ENCODE peak calls at places on chromosomes 13 and 19, in seven cellular contexts. U is cardiac muscle cell, K is neural crest cell, C is endothelial cell, X is GM13977, D is PC-3, E is breast epithelium. M is an unnamed sample.

GRCh38 chr19:15371786-15372380 is 7.7 kb downstream of the AKAP8 start:
- DNase-seq in U (no peak), D (no peak), K (no peak), E (no peak), C (no peak), X (peak), M (no peak)

GRCh38 chr13:99974296-99974938 is 2.9 kb upstream of the ZIC5 start:
- DNase-seq in K (peak), X (no peak), U (peak), C (no peak), D (no peak), E (no peak), M (no peak)

GRCh38 chr13:43309301-43309700 is 285.9 kb downstream of the DNAJC15 start:
- DNase-seq in U (no peak), K (no peak), C (no peak), D (no peak), X (no peak), E (no peak), M (no peak)

GRCh38 chr13:83622422-83622784 is 259.9 kb downstream of the SLITRK1 start:
- DNase-seq in D (no peak), U (no peak), X (no peak), E (no peak), C (no peak), K (no peak), M (no peak)

GRCh38 chr19:10292206-10292788 is 2.5 kb downstream of the ICAM5 start:
- DNase-seq in U (peak), K (peak), X (peak), C (peak), E (peak), D (peak), M (peak)

GRCh38 chr13:101520672-101521071 is 68.2 kb downstream of the ITGBL1 start:
- DNase-seq in E (no peak), D (peak), K (no peak), U (no peak), X (no peak), C (no peak), M (no peak)

GRCh38 chr19:28887920-28888618 is 324.9 kb downstream of the UQCRFS1 start:
- DNase-seq in X (no peak), C (peak), U (peak), D (no peak), K (no peak), E (no peak), M (peak)

GRCh38 chr13:113164492-113164891 is 6.0 kb downstream of the PROZ start:
- DNase-seq in E (no peak), X (no peak), U (no peak), C (no peak), K (no peak), D (no peak), M (no peak)

GRCh38 chr13:100394005-100394695 is 194.4 kb downstream of the GGACT start:
- DNase-seq in K (no peak), D (no peak), C (no peak), U (no peak), E (no peak), X (peak), M (no peak)

GRCh38 chr13:45055902-45056648 is 64.2 kb upstream of the GTF2F2 start:
- DNase-seq in X (no peak), C (no peak), U (no peak), K (no peak), E (no peak), D (peak), M (no peak)

GRCh38 chr13:113942591-113943103 is 31.2 kb downstream of the C13orf46 start:
- DNase-seq in X (no peak), U (no peak), D (no peak), K (no peak), E (no peak), C (no peak), M (no peak)

GRCh38 chr13:107329991-107330390 is 762.1 kb upstream of the ARGLU1 start:
- DNase-seq in E (no peak), U (peak), D (no peak), K (no peak), C (no peak), X (no peak), M (no peak)

GRCh38 chr13:26442541-26442940 is 114.9 kb upstream of the WASF3 start:
- DNase-seq in X (no peak), D (no peak), U (no peak), E (no peak), C (no peak), K (no peak), M (no peak)

GRCh38 chr13:111211789-111212516 is 96.8 kb downstream of the ARHGEF7 start:
- DNase-seq in U (peak), K (no peak), C (no peak), D (no peak), E (no peak), X (no peak), M (no peak)

GRCh38 chr13:27921961-27922910 is 2.4 kb downstream of the PDX1 start:
- DNase-seq in K (no peak), D (no peak), U (no peak), C (no peak), X (peak), E (no peak), M (no peak)

GRCh38 chr13:29529755-29530154 is 65.7 kb downstream of the SLC7A1 start:
- DNase-seq in E (no peak), C (no peak), U (no peak), X (no peak), D (no peak), K (no peak), M (no peak)

GRCh38 chr13:51584731-51585191 is 499 bp downstream of the WDFY2 start:
- DNase-seq in U (peak), E (peak), C (peak), K (peak), X (peak), D (peak), M (peak)

GRCh38 chr13:51453959-51454703 is 1.3 kb upstream of the INTS6 start:
- DNase-seq in K (no peak), E (no peak), X (peak), C (peak), U (peak), D (peak), M (no peak)

GRCh38 chr13:51225034-51225433 is 2.8 kb downstream of the FAM124A start:
- DNase-seq in D (no peak), E (no peak), K (no peak), X (no peak), U (no peak), C (no peak), M (no peak)

GRCh38 chr13:42229287-42229686 is 42.7 kb upstream of the AKAP11 start:
- DNase-seq in E (no peak), U (no peak), D (no peak), X (no peak), C (no peak), K (no peak), M (no peak)

DNA sequence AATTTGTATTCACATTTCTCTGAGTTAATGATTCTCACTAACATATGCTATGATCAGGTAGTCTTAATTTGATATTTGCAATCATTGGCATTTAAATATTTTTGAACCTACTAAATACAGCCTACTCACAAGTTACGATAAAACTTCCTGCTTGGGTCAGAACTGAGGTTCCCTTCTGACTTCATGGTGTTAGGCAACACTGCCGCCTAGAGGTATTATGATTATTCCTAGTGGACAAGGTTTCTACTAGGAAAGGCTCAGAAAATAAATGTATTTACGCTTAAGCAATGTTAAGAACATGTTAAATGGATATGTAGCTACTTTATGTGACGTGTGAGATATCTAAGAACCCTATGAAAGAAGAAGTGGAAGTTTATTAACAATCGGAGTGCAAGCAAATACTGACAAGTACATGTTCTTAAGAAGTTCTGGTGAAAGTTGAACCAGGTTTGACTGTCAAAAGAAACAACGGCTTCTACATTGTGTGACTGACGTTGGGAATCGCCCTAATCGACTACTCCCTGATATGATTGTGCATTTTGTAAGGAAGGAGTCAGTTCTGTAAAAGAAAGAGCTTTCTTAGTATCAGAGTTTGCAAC is 1395.8 kb downstream of the SLITRK5 start:
- DNase-seq in E (no peak), D (peak), X (no peak), K (peak), C (peak), U (peak), M (no peak)
- TF ChIP-seq CTCF in E (peak), D (peak), X (peak), K (peak), C (peak), U (peak), M (peak)

GRCh38 chr13:39012608-39013007 is 22.0 kb upstream of the STOML3 start:
- DNase-seq in X (no peak), K (no peak), E (no peak), D (no peak), C (peak), U (no peak), M (no peak)
- TF ChIP-seq CTCF in X (no peak), K (peak), E (no peak), D (peak), C (no peak), U (no peak), M (peak)

GRCh38 chr13:23563085-23563484 is 7.1 kb upstream of the TNFRSF19 start:
- DNase-seq in X (no peak), D (no peak), E (no peak), U (no peak), C (no peak), K (no peak), M (no peak)

GRCh38 chr13:23570099-23570926 is at the start of gene TNFRSF19:
- DNase-seq in X (no peak), C (no peak), E (no peak), K (peak), D (peak), U (peak), M (no peak)

GRCh38 chr13:23572836-23573235 is 2.6 kb downstream of the TNFRSF19 start:
- DNase-seq in C (no peak), E (no peak), K (no peak), X (no peak), D (no peak), U (no peak), M (no peak)

GRCh38 chr13:23570931-23571330 is 719 bp downstream of the TNFRSF19 start:
- DNase-seq in K (no peak), X (no peak), C (no peak), D (peak), U (no peak), E (no peak), M (no peak)

DNA sequence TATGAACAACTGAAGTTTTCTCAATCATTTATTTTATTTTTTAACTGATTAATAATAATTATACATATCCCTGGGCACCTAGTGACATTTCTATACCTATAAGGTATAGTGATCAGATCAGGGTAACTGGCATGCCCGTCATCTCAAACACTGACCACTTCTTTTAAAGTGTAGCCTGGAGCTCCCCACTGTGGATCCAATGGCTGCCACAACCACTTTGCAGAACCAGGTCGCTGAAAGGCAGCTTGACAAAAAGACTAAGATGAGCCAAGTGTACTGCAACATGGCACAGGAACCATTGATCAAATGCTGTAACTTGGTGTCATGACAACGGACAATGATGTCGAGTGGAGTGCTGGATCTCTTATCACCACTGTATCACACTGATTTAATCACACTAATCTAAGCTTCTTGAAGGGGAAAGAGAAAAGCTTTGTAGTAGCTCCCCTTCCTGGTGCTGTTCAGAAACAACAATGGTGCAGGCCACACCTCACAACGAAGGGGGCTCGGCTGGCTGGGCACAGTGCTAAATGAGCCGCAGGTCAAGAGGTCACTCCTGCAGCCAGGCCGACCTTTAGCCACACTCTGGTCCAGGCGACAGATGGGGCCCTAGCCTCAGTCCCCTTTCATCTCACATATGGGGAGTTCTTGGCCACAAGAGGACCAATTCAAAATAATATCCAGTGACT is 2.3 kb upstream of the TNFRSF19 start:
- DNase-seq in E (no peak), U (peak), K (peak), D (peak), X (no peak), C (no peak), M (no peak)
- TF ChIP-seq CTCF in E (no peak), U (no peak), K (peak), D (peak), X (peak), C (no peak), M (no peak)

DNA sequence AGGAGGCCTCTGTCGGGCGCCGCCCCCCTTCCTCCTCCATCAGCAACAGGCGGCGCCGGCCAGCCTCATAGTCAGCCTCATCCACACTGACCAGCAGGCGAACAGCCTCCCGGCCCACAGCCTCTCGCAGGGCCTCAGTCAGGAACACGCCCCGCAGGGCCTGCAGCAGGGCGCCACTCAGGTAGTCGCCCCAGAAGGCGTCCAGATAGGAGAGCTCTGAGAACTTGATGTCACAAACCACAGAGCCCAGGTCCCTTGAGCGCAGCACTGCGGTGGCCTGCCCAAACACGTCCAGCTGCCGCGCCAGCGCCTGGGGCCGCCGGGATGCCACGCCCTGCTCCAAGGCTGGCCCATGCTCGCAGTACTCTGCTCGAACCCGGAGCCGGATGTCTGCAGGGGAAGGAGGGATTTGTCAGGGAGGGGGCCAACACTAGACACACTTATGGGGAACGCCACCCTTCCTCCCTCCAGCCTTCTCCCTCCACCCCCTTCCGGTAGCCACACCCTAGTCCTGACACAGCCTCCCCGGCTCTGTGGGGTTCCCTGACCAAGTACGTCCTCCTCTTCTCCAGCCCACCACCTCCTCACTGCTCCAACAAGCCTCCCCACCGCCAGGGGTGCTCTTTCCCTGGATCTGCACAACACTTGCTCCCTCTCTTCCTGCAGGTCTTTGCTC is 17.9 kb downstream of the DEDD2 start:
- DNase-seq in X (peak), E (no peak), U (no peak), C (no peak), D (no peak), K (no peak), M (no peak)
- TF ChIP-seq CTCF in X (peak), E (no peak), U (no peak), C (no peak), D (no peak), K (no peak), M (no peak)

DNA sequence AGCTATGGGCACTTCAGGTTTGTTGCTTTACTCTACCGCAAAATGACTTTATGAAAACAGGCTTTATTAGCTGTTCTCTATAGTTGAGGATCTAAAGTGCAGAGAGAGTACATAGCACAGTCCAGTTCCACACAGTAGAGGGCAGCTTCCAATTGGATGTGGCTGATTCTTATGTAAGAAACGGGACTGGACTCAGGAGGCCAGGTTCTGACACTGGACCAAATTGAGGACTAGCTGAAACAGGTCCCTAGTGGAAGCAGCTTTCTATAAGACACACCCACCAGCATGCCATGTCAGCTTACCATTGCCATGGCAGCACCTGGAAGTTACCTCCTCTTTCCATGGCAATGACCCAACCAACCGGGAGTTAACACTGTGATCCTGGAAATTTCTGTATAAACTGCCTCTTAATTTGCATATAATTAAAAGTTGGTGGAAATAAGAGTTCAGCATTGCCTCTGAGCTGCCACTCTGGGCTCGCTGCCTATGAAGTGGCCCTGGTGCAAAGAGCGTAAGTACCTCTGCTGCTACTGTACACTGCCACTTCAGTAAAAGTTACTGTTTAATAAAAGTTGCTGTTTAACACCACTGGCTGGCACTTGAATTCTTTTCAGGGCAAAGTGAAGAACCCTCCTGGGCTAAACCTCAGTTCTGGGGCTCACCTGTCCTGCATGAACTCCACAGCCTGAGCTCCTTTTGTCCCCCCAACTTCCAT is 211.9 kb upstream of the SLC10A2 start:
- DNase-seq in C (no peak), K (no peak), X (no peak), U (no peak), D (no peak), E (no peak), M (no peak)
- TF ChIP-seq CTCF in C (no peak), K (no peak), X (no peak), U (peak), D (no peak), E (no peak), M (no peak)

GRCh38 chr19:40116075-40116474 is 25.3 kb upstream of the ZNF780A start:
- DNase-seq in U (no peak), C (no peak), E (no peak), D (no peak), X (no peak), K (no peak), M (no peak)
- TF ChIP-seq CTCF in U (no peak), C (no peak), E (no peak), D (no peak), X (no peak), K (no peak), M (no peak)

GRCh38 chr19:708154-709141 is at the start of gene PALM:
- DNase-seq in U (peak), X (no peak), C (peak), K (peak), E (no peak), D (peak), M (no peak)
- TF ChIP-seq CTCF in U (no peak), X (no peak), C (no peak), K (peak), E (peak), D (no peak), M (peak)

GRCh38 chr13:72284791-72285190 is 417.8 kb upstream of the DACH1 start:
- DNase-seq in K (no peak), U (no peak), D (no peak), E (no peak), X (no peak), C (no peak), M (no peak)
- TF ChIP-seq CTCF in K (no peak), U (no peak), D (no peak), E (no peak), X (no peak), C (no peak), M (no peak)